ENCODE peak calls at places on chromosomes 16 and 17, in nine cellular contexts. O, R, G, I, L, M, E, Z and W are unnamed samples.
A peak's percentile ranks its signal among the peaks of the same experiment; 100 is the strongest.

GRCh38 chr16:58222532-58223316 is 24.8 kb upstream of the CSNK2A2 start:
- DNase-seq in L (no peak), M (no peak), G (no peak), O (peak; percentile 53), I (no peak), Z (peak; percentile 59), E (peak; percentile 27), R (no peak), W (peak; percentile 11)

GRCh38 chr17:49582789-49583188 is 7.1 kb downstream of the NXPH3 start:
- DNase-seq in I (no peak), Z (peak; percentile 41), G (no peak), R (no peak), L (no peak), O (no peak), E (no peak), M (no peak), W (no peak)

GRCh38 chr16:56281256-56281805 is 90.0 kb downstream of the GNAO1 start:
- DNase-seq in O (peak; percentile 36), Z (peak; percentile 21), G (no peak), L (no peak), R (no peak), M (no peak), E (peak; percentile 11), I (no peak), W (no peak)

GRCh38 chr16:49282690-49283375 is 1.2 kb upstream of the CBLN1 start:
- DNase-seq in Z (no peak), I (no peak), R (no peak), E (no peak), M (no peak), O (no peak), L (no peak), G (no peak), W (no peak)

GRCh38 chr17:13540546-13540945 is 61.2 kb downstream of the HS3ST3A1 start:
- DNase-seq in M (no peak), O (no peak), E (no peak), G (no peak), I (no peak), R (no peak), L (no peak), Z (peak; percentile 68), W (no peak)

GRCh38 chr16:64469351-64469750 is 652.5 kb downstream of the CDH11 start:
- DNase-seq in R (no peak), G (no peak), O (no peak), M (no peak), Z (no peak), I (no peak), E (no peak), L (no peak), W (no peak)

GRCh38 chr16:30697264-30698138 is 1.5 kb upstream of the SRCAP start:
- DNase-seq in M (no peak), G (no peak), E (no peak), O (peak; percentile 95), L (no peak), R (peak; percentile 100), Z (no peak), I (no peak), W (no peak)

GRCh38 chr17:15409721-15410247 is 57.6 kb downstream of the CDRT4 start:
- DNase-seq in I (peak; percentile 62), G (no peak), O (peak; percentile 93), R (no peak), Z (peak; percentile 53), E (peak; percentile 85), L (no peak), M (no peak), W (peak; percentile 89)

GRCh38 chr17:73286863-73287296 is 24.9 kb downstream of the CDC42EP4 start:
- DNase-seq in Z (no peak), M (no peak), I (peak; percentile 53), G (no peak), R (no peak), L (no peak), E (no peak), O (no peak), W (peak; percentile 82)

GRCh38 chr16:19295393-19295792 is 9.9 kb downstream of the CLEC19A start:
- DNase-seq in L (no peak), G (no peak), I (no peak), O (no peak), R (no peak), Z (no peak), M (no peak), E (no peak), W (no peak)

GRCh38 chr17:21286771-21287702 is 2.5 kb downstream of the MAP2K3 start:
- DNase-seq in R (no peak), O (no peak), Z (peak; percentile 30), L (no peak), I (no peak), E (no peak), G (no peak), M (no peak), W (no peak)

GRCh38 chr16:27759301-27759871 is 209.4 kb downstream of the KATNIP start:
- DNase-seq in E (peak; percentile 52), G (no peak), O (peak; percentile 84), I (no peak), R (peak; percentile 82), L (no peak), M (no peak), Z (no peak), W (peak; percentile 57)

GRCh38 chr17:46822388-46822921 is 4.0 kb upstream of the WNT3 start:
- DNase-seq in O (no peak), I (no peak), M (no peak), L (peak; percentile 44), R (peak; percentile 55), E (no peak), G (no peak), Z (no peak), W (no peak)

GRCh38 chr17:15289285-15290185 is 24.4 kb upstream of the PMP22 start:
- DNase-seq in M (no peak), I (no peak), E (peak; percentile 71), O (no peak), L (no peak), Z (no peak), G (no peak), R (no peak), W (peak; percentile 71)

GRCh38 chr17:11503292-11503691 is 95.0 kb upstream of the DNAH9 start:
- DNase-seq in L (no peak), G (no peak), M (no peak), Z (no peak), E (no peak), I (no peak), O (no peak), R (no peak), W (no peak)

GRCh38 chr17:4986403-4986802 is 1.1 kb downstream of the CAMTA2 start:
- DNase-seq in G (no peak), E (no peak), I (no peak), O (no peak), Z (no peak), L (no peak), M (no peak), R (no peak), W (no peak)

GRCh38 chr17:78104540-78104941 is 24.0 kb downstream of the TMC6 start:
- DNase-seq in I (no peak), G (no peak), Z (no peak), R (no peak), M (no peak), E (no peak), O (no peak), L (no peak), W (no peak)

GRCh38 chr17:16486373-16487250 is 5.4 kb downstream of the LRRC75A start:
- DNase-seq in Z (peak; percentile 94), M (no peak), G (no peak), I (peak; percentile 78), R (peak; percentile 96), E (peak; percentile 40), O (peak; percentile 80), L (no peak), W (peak; percentile 81)

GRCh38 chr17:15652960-15653359 is 31.2 kb downstream of the TRIM16 start:
- DNase-seq in G (no peak), Z (no peak), E (no peak), L (no peak), R (no peak), O (no peak), M (no peak), I (no peak), W (no peak)

GRCh38 chr17:59451706-59452105 is 113.7 kb upstream of the DHX40 start:
- DNase-seq in I (no peak), O (peak; percentile 37), L (no peak), E (peak; percentile 42), Z (peak; percentile 21), M (no peak), R (no peak), G (no peak), W (peak; percentile 58)

GRCh38 chr16:72098936-72099335 is 5.3 kb downstream of the DHX38 start:
- DNase-seq in G (no peak), E (no peak), L (no peak), M (no peak), Z (no peak), R (no peak), I (no peak), O (no peak), W (no peak)

GRCh38 chr16:81901483-81901882 is 109.8 kb downstream of the SDR42E1 start:
- DNase-seq in M (no peak), I (no peak), L (no peak), E (peak; percentile 63), R (peak; percentile 29), G (no peak), Z (no peak), O (no peak), W (peak; percentile 46)

GRCh38 chr16:28863929-28864886 is 565 bp downstream of the SH2B1 start:
- DNase-seq in R (no peak), E (peak; percentile 34), Z (peak; percentile 28), I (peak; percentile 44), O (peak; percentile 49), L (peak; percentile 24), M (peak; percentile 24), G (no peak), W (peak; percentile 48)

GRCh38 chr17:79988163-79988971 is 47.3 kb downstream of the TBC1D16 start:
- DNase-seq in I (peak; percentile 77), R (peak; percentile 74), E (peak; percentile 47), M (no peak), O (peak; percentile 86), L (no peak), G (no peak), Z (peak; percentile 58), W (peak; percentile 87)

GRCh38 chr16:12095275-12096161 is 119.0 kb downstream of the SNX29 start:
- DNase-seq in L (peak; percentile 70), R (peak; percentile 90), G (no peak), E (peak; percentile 59), I (peak; percentile 76), Z (peak; percentile 63), M (peak; percentile 56), O (peak; percentile 61), W (peak; percentile 66)

GRCh38 chr16:17392857-17393421 is 77.8 kb downstream of the XYLT1 start:
- DNase-seq in I (no peak), M (peak; percentile 21), G (no peak), O (no peak), R (peak; percentile 2), Z (no peak), E (no peak), L (peak; percentile 21), W (no peak)

GRCh38 chr17:30964878-30965277 is 6.0 kb upstream of the RNF135 start:
- DNase-seq in M (no peak), L (no peak), I (no peak), E (peak; percentile 24), R (no peak), O (no peak), G (no peak), Z (no peak), W (no peak)

GRCh38 chr16:31215287-31216115 is 1.4 kb downstream of the PYDC1 start:
- DNase-seq in R (peak; percentile 87), E (peak; percentile 16), O (peak; percentile 83), Z (peak; percentile 71), I (peak; percentile 70), G (no peak), L (no peak), M (no peak), W (peak; percentile 18)

GRCh38 chr17:79306688-79307323 is 232.2 kb downstream of the ENGASE start:
- DNase-seq in O (no peak), L (no peak), E (no peak), M (no peak), I (peak; percentile 33), R (no peak), G (no peak), Z (peak; percentile 77), W (no peak)